ENCODE peak calls at places on chromosomes 12 and 14, in seven cellular contexts. M, S, F, A, D, V and L are unnamed samples.

GRCh38 chr14:74248036-74248435 is 8.8 kb downstream of the VSX2 start:
- DNase-seq in V (no peak), D (no peak), F (no peak), S (no peak), A (no peak), M (no peak), L (no peak)

GRCh38 chr14:93086441-93087055 is 29.2 kb downstream of the ITPK1 start:
- DNase-seq in A (no peak), F (no peak), D (no peak), V (no peak), S (no peak), M (no peak), L (no peak)

GRCh38 chr14:56170028-56170427 is 51.8 kb downstream of the PELI2 start:
- DNase-seq in M (no peak), S (no peak), V (no peak), A (no peak), D (no peak), F (no peak), L (no peak)

GRCh38 chr12:104057771-104058197 is 6.5 kb upstream of the HCFC2 start:
- DNase-seq in A (no peak), V (peak), D (no peak), M (no peak), F (no peak), S (no peak), L (peak)

GRCh38 chr14:48323655-48324054 is 648.2 kb upstream of the MDGA2 start:
- DNase-seq in S (no peak), F (no peak), V (no peak), D (no peak), A (no peak), M (no peak), L (no peak)

GRCh38 chr14:92890830-92891598 is 31.9 kb upstream of the CHGA start:
- DNase-seq in V (no peak), A (no peak), S (no peak), F (no peak), D (no peak), M (no peak), L (no peak)

GRCh38 chr14:73789996-73790581 is 61.5 kb upstream of the PTGR2 start:
- DNase-seq in M (no peak), S (peak), D (peak), V (no peak), F (peak), A (no peak), L (no peak)

GRCh38 chr14:50399251-50400032 is 2.8 kb upstream of the CDKL1 start:
- DNase-seq in F (no peak), S (peak), D (peak), A (no peak), M (no peak), V (no peak), L (peak)

GRCh38 chr14:63203618-63204406 is 431 bp upstream of the RHOJ start:
- DNase-seq in V (no peak), A (peak), M (peak), S (peak), D (peak), F (peak), L (no peak)

GRCh38 chr12:11855993-11856374 is 206.5 kb downstream of the ETV6 start:
- DNase-seq in F (no peak), V (no peak), D (no peak), S (no peak), M (no peak), A (no peak), L (no peak)

GRCh38 chr12:88577537-88577936 is 2.7 kb downstream of the KITLG start:
- DNase-seq in V (no peak), S (no peak), M (no peak), A (no peak), D (no peak), F (no peak), L (peak)

GRCh38 chr12:109726511-109727038 is 12.9 kb downstream of the FAM222A start:
- DNase-seq in M (no peak), S (peak), V (no peak), F (peak), A (no peak), D (no peak), L (no peak)

GRCh38 chr14:50049703-50050102 is 66.7 kb downstream of the VCPKMT start:
- DNase-seq in M (no peak), F (no peak), A (no peak), V (no peak), S (no peak), D (no peak), L (no peak)

GRCh38 chr12:106839343-106839742 is 64.9 kb downstream of the RIC8B start:
- DNase-seq in S (no peak), M (no peak), D (no peak), V (no peak), F (no peak), A (no peak), L (no peak)

GRCh38 chr12:46983959-46984833 is 95.2 kb upstream of the PCED1B start:
- DNase-seq in V (no peak), S (no peak), D (peak), F (no peak), A (peak), M (no peak), L (peak)

GRCh38 chr12:19489168-19489567 is 49.9 kb downstream of the AEBP2 start:
- DNase-seq in A (no peak), F (no peak), M (no peak), V (no peak), S (no peak), D (no peak), L (no peak)

GRCh38 chr14:29392287-29392686 is 535.4 kb downstream of the PRKD1 start:
- DNase-seq in F (no peak), D (no peak), M (no peak), V (no peak), A (no peak), S (no peak), L (no peak)

GRCh38 chr14:29390046-29390841 is 537.4 kb downstream of the PRKD1 start:
- DNase-seq in M (no peak), S (no peak), V (no peak), F (no peak), A (no peak), D (no peak), L (no peak)
- TF ChIP-seq EP300 in M (no peak), S (no peak), V (no peak), F (no peak), A (no peak), D (no peak), L (no peak)

GRCh38 chr12:67512061-67512460 is 136.5 kb upstream of the DYRK2 start:
- DNase-seq in M (no peak), V (no peak), S (no peak), D (no peak), F (no peak), A (no peak), L (no peak)
- TF ChIP-seq EP300 in M (no peak), V (no peak), S (no peak), D (no peak), F (no peak), A (no peak), L (no peak)

DNA sequence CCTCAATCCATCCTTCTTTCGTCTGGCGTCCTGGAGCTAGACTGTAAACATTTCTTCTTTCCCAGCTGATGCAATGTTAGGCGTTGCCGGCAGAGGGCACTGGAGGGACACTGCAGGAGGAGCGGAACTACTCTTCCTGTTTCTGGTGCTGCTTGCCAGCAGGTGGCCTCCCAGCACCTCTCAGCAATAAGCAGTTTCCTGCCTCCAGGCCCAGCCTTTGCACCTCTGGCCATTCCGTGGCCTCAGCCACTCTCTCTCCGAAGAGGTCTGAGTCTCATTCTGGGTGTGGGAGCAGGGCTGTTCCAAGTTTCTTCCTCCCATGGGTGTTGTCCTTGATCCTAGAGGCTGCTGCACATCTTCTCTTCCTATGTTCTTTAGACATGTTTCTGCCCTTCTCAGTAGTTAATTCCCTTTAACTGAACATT is 7.5 kb upstream of the ASPG start:
- DNase-seq in V (peak), A (peak), D (peak), M (peak), F (peak), S (peak), L (peak)
- TF ChIP-seq EP300 in V (no peak), A (no peak), D (no peak), M (peak), F (no peak), S (no peak), L (no peak)

GRCh38 chr12:52050771-52051541 is at the start of gene NR4A1:
- DNase-seq in D (peak), V (peak), M (no peak), A (peak), F (peak), S (peak), L (peak)
- TF ChIP-seq EP300 in D (peak), V (no peak), M (peak), A (no peak), F (peak), S (peak), L (peak)

GRCh38 chr14:102819176-102819628 is 42.0 kb downstream of the TRAF3 start:
- DNase-seq in V (no peak), S (no peak), M (no peak), F (no peak), A (peak), D (peak), L (no peak)
- TF ChIP-seq EP300 in V (no peak), S (no peak), M (no peak), F (no peak), A (no peak), D (no peak), L (no peak)

GRCh38 chr12:3622021-3622731 is 130.7 kb downstream of the CRACR2A start:
- DNase-seq in V (no peak), S (no peak), D (no peak), F (no peak), M (no peak), A (no peak), L (no peak)
- TF ChIP-seq EP300 in V (no peak), S (no peak), D (no peak), F (no peak), M (no peak), A (no peak), L (no peak)